ENCODE peak calls at places on chromosomes 4 and X, in five cellular contexts. U, P, L, C and V are unnamed samples.

GRCh38 chrX:11791090-11791489 is 33.1 kb downstream of the MSL3 start:
- DNase-seq in U (no peak), P (no peak), L (no peak), C (no peak), V (no peak)

GRCh38 chr4:105923507-105924238 is 28.4 kb downstream of the NPNT start:
- DNase-seq in U (no peak), P (no peak), L (no peak), C (no peak), V (no peak)

GRCh38 chr4:142480244-142480643 is 365.9 kb downstream of the INPP4B start:
- DNase-seq in U (no peak), P (no peak), L (no peak), C (no peak), V (no peak)

GRCh38 chr4:188918787-188919186 is 779.5 kb downstream of the TRIML1 start:
- DNase-seq in U (no peak), P (no peak), L (no peak), C (no peak), V (no peak)

GRCh38 chrX:50098749-50099148 is 102.1 kb downstream of the AKAP4 start:
- DNase-seq in U (no peak), P (no peak), L (no peak), C (no peak), V (no peak)

GRCh38 chr4:183989931-183990330 is 84.8 kb downstream of the STOX2 start:
- DNase-seq in U (no peak), P (no peak), L (no peak), C (no peak), V (no peak)

GRCh38 chrX:153533041-153533565 is 15.7 kb downstream of the ATP2B3 start:
- DNase-seq in U (no peak), P (no peak), L (no peak), C (no peak), V (no peak)

GRCh38 chr4:10097906-10098769 is 18.5 kb downstream of the WDR1 start:
- DNase-seq in U (no peak), P (no peak), L (no peak), C (no peak), V (no peak)

GRCh38 chr4:189547537-189547936 is 393.1 kb upstream of the FRG1 start:
- DNase-seq in U (no peak), P (no peak), L (peak; percentile 12), C (no peak), V (no peak)

GRCh38 chr4:105633241-105633640 is 75.2 kb downstream of the INTS12 start:
- DNase-seq in U (no peak), P (no peak), L (no peak), C (no peak), V (no peak)

GRCh38 chr4:3464911-3465697 is 2.0 kb downstream of the DOK7 start:
- DNase-seq in U (no peak), P (no peak), L (no peak), C (no peak), V (no peak)

GRCh38 chr4:84931961-84932360 is 34.5 kb downstream of the WDFY3 start:
- DNase-seq in U (no peak), P (no peak), L (no peak), C (no peak), V (no peak)

GRCh38 chr4:53563824-53564223 is 27.5 kb downstream of the LNX1 start:
- DNase-seq in U (no peak), P (no peak), L (no peak), C (no peak), V (no peak)

GRCh38 chrX:108022491-108023089 is 22.3 kb upstream of the VSIG1 start:
- DNase-seq in U (no peak), P (no peak), L (no peak), C (no peak), V (no peak)

GRCh38 chrX:108019382-108019857 is 25.4 kb upstream of the VSIG1 start:
- DNase-seq in U (no peak), P (no peak), L (no peak), C (no peak), V (no peak)

GRCh38 chrX:108025954-108026616 is 18.8 kb upstream of the VSIG1 start:
- DNase-seq in U (no peak), P (no peak), L (no peak), C (no peak), V (no peak)

GRCh38 chrX:108018659-108019381 is 26.0 kb upstream of the VSIG1 start:
- DNase-seq in U (no peak), P (no peak), L (no peak), C (no peak), V (no peak)

GRCh38 chrX:108020631-108021030 is 24.2 kb upstream of the VSIG1 start:
- DNase-seq in U (no peak), P (no peak), L (no peak), C (no peak), V (no peak)
- H3K27ac ChIP-seq in U (no peak overlapping the region), P (no peak overlapping the region), L (no peak overlapping the region), C (no peak overlapping the region), V (no peak overlapping the region)

DNA sequence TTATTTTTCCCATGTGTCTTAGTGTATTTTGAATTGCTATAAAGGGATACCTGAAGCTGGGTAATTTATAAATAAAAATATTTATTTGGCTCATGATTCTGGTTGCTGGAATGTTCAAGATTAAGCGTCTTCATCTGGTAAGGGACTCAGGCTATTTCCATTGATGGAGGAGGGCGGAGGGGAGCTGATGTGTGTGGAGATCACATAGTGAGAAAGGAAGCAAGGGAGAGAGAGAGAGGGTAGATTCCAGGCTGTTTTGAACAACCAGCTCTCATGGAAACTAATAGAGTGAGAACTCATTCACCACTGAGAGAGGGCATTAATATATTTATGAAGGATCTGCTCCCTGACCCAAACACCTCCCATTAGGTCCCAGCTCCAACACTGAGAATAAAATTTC is 39.6 kb upstream of the ADGRL3 start:
- DNase-seq in U (no peak), P (no peak), L (no peak), C (no peak), V (no peak)
- H3K27ac ChIP-seq in U (no peak overlapping the region), P (no peak overlapping the region), L (no peak overlapping the region), C (no peak overlapping the region), V (no peak overlapping the region)

DNA sequence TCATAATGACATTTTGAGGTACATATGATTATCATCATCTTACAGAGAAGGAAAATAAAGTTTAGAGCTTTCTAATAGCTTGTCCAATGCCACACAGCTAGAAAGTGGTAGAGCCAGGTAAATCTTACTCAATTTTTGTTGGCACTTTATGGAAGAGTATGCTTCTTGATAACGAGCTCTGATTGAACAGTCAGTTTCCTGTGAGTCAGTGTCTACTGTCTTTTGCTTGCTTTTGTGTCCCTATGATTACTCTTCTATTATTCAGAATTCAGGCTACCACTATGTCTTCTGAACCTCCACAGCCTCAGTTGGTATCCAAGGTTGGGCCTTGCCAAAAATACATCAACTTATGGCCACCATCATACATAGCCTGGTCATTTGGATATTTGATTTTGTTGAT is 2.6 kb downstream of the FAAH2 start:
- DNase-seq in U (no peak), P (no peak), L (no peak), C (no peak), V (no peak)
- H3K27ac ChIP-seq in U (no peak overlapping the region), P (no peak overlapping the region), L (no peak overlapping the region), C (no peak overlapping the region), V (no peak overlapping the region)

GRCh38 chr4:124203613-124204284 is 508.8 kb downstream of the ANKRD50 start:
- DNase-seq in U (no peak), P (no peak), L (no peak), C (no peak), V (no peak)

GRCh38 chr4:124202106-124202505 is 510.4 kb downstream of the ANKRD50 start:
- DNase-seq in U (no peak), P (peak; percentile 76), L (no peak), C (no peak), V (no peak)

GRCh38 chr4:124199755-124200154 is 512.8 kb downstream of the ANKRD50 start:
- DNase-seq in U (no peak), P (no peak), L (no peak), C (no peak), V (no peak)

DNA sequence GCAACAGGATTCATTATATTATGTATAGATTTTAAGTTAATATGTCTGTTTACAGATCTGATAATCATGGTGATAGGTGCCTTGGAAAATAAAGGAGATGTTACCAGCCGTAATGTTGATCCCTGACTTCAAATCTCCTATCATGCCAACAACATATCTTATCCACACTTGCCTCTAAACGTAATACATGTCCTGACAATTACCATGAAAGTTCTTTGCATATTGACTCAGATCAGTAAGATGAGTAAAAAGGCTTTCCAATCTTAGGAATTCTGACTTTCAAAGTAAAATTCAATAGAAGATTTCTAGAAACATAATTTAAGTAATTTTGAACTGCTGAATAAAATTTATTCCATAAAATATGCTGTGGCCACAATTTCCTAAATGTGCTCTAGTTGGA is 513.3 kb downstream of the ANKRD50 start:
- DNase-seq in U (no peak), P (no peak), L (no peak), C (no peak), V (no peak)
- H3K27ac ChIP-seq in U (no peak overlapping the region), P (no peak overlapping the region), L (no peak overlapping the region), C (no peak overlapping the region), V (no peak overlapping the region)

DNA sequence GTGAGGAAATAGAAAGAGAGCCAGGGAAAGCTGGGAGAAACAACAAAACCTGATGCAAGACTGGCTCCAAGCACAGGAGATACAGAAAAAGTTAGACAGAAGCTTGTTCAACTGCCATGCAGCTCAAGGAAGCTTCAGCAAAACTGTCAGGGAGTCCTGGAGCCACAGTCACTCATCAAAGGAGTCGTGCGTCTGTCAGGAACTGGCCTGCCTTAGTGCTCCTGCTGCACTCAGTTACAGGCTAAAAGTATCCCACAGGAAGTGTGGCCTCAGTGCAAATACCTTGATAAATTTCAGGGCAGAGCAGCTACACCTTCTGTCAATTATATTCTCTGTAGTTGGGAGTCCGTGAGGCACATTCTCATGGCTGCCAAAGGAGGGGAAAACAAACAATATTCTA is 655.5 kb upstream of the INTU start:
- DNase-seq in U (peak; percentile 26), P (no peak), L (no peak), C (no peak), V (no peak)
- H3K27ac ChIP-seq in U (no peak overlapping the region), P (no peak overlapping the region), L (no peak overlapping the region), C (no peak overlapping the region), V (no peak overlapping the region)

GRCh38 chrX:21912989-21913388 is 27.5 kb upstream of the SMS start:
- DNase-seq in U (no peak), P (no peak), L (no peak), C (no peak), V (no peak)
- H3K27ac ChIP-seq in U (no peak overlapping the region), P (no peak overlapping the region), L (no peak overlapping the region), C (no peak overlapping the region), V (no peak overlapping the region)

DNA sequence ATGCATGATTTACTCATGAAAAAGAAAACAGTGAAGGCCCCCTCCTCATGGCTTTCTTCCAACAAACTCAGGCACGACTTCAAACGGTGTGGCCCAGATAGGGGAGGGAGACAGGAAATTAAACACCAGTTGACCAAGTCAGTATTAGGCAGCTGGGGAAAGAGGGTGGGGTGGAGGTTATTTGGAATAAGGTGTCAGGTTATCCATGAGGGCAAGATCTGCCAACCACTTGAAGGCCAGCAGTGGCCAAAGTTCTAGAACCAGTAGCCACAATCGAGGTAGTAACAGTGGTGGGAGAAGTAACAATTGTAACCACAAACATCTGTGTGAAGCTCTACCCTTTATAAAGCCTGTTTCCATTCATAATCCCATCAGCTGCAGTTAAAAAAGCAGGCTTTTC is 60.1 kb downstream of the SEPSECS start:
- DNase-seq in U (no peak), P (no peak), L (no peak), C (no peak), V (no peak)
- H3K27ac ChIP-seq in U (no peak overlapping the region), P (no peak overlapping the region), L (no peak overlapping the region), C (no peak overlapping the region), V (no peak overlapping the region)